ENCODE peak calls at places on chromosomes 3 and 15, in eight cellular contexts. D is esophagus muscularis mucosa, Q is sigmoid colon, A is choroid plexus epithelial cell, V is uterus, Y is GM23338, M is fibroblast of pulmonary artery, L is mesothelial cell of epicardium. B is an unnamed sample.
A peak's percentile ranks its signal among the peaks of the same experiment; 100 is the strongest.

GRCh38 chr3:48088056-48088748 is 72.0 kb upstream of the MAP4 start:
- DNase-seq in D (peak; percentile 91), V (peak; percentile 46), M (no peak), Q (peak; percentile 75), Y (peak; percentile 44), L (no peak), A (no peak), B (no peak)

GRCh38 chr3:166274342-166274741 is 437.1 kb upstream of the BCHE start:
- DNase-seq in V (no peak), Q (no peak), L (no peak), D (no peak), A (no peak), Y (no peak), M (peak; percentile 17), B (no peak)

GRCh38 chr15:69225355-69226027 is 65.1 kb downstream of the GLCE start:
- DNase-seq in D (no peak), A (peak; percentile 80), M (peak; percentile 72), V (no peak), Q (no peak), L (no peak), Y (peak; percentile 66), B (no peak)

GRCh38 chr3:48997714-48998637 is 7.9 kb downstream of the P4HTM start:
- DNase-seq in Q (no peak), L (no peak), A (no peak), M (no peak), V (no peak), D (no peak), Y (peak; percentile 61), B (no peak)

GRCh38 chr3:129632977-129633376 is 26.5 kb upstream of the PLXND1 start:
- DNase-seq in L (no peak), Y (no peak), A (no peak), D (no peak), Q (no peak), V (no peak), M (no peak), B (no peak)

GRCh38 chr3:172018364-172018763 is 21.0 kb upstream of the FNDC3B start:
- DNase-seq in D (no peak), M (no peak), A (no peak), Y (no peak), V (no peak), L (no peak), Q (no peak), B (no peak)

GRCh38 chr3:11144996-11145395 is 9.3 kb upstream of the HRH1 start:
- DNase-seq in D (no peak), A (no peak), Q (no peak), V (no peak), L (no peak), Y (no peak), M (no peak), B (no peak)

GRCh38 chr15:47294765-47295259 is 422.5 kb upstream of the SEMA6D start:
- DNase-seq in Y (no peak), Q (no peak), V (no peak), M (peak; percentile 21), L (no peak), A (peak; percentile 30), D (no peak), B (no peak)

GRCh38 chr15:89785064-89785770 is 9.1 kb downstream of the MESP2 start:
- DNase-seq in V (no peak), Y (no peak), Q (no peak), M (no peak), A (no peak), D (no peak), L (no peak), B (no peak)

GRCh38 chr3:153443961-153444360 is 281.9 kb downstream of the RAP2B start:
- DNase-seq in V (no peak), Y (peak; percentile 51), Q (no peak), D (no peak), L (no peak), M (peak; percentile 22), A (peak; percentile 37), B (no peak)

GRCh38 chr15:56732135-56732880 is 1.0 kb downstream of the ZNF280D start:
- DNase-seq in L (no peak), A (peak; percentile 80), V (no peak), M (peak; percentile 76), Q (no peak), D (no peak), Y (peak; percentile 35), B (no peak)

GRCh38 chr3:196789773-196790419 is 50.2 kb downstream of the PAK2 start:
- DNase-seq in M (no peak), Y (no peak), Q (no peak), L (no peak), D (no peak), A (no peak), V (no peak), B (no peak)

GRCh38 chr3:150388468-150389418 is 19.4 kb upstream of the TSC22D2 start:
- DNase-seq in M (no peak), V (no peak), D (no peak), Y (no peak), A (no peak), L (no peak), Q (no peak), B (no peak)

GRCh38 chr3:56754753-56755365 is 46.9 kb downstream of the ARHGEF3 start:
- DNase-seq in L (no peak), V (peak; percentile 17), M (no peak), Q (no peak), A (no peak), Y (no peak), D (no peak), B (no peak)

GRCh38 chr3:149621218-149622005 is 36.4 kb downstream of the WWTR1 start:
- DNase-seq in L (no peak), D (no peak), Q (no peak), Y (peak; percentile 34), A (peak; percentile 92), V (no peak), M (peak; percentile 85), B (no peak)

GRCh38 chr3:144557515-144557914 is 585.9 kb downstream of the DIPK2A start:
- DNase-seq in Y (no peak), L (no peak), A (no peak), D (no peak), M (no peak), Q (no peak), V (no peak), B (no peak)

GRCh38 chr15:29832709-29833108 is 10.4 kb upstream of the TJP1 start:
- DNase-seq in D (no peak), V (no peak), A (no peak), Q (no peak), L (no peak), Y (no peak), M (no peak), B (no peak)

GRCh38 chr15:66862111-66862815 is 160.2 kb downstream of the SMAD6 start:
- DNase-seq in A (no peak), V (no peak), L (no peak), Y (peak; percentile 29), M (no peak), D (peak; percentile 55), Q (no peak), B (no peak)

GRCh38 chr3:16524196-16524595 is 10.7 kb upstream of the RFTN1 start:
- DNase-seq in Y (no peak), L (no peak), Q (no peak), D (no peak), V (no peak), M (no peak), A (no peak), B (no peak)

GRCh38 chr3:16528581-16528993 is 15.1 kb upstream of the RFTN1 start:
- DNase-seq in L (no peak), D (no peak), V (no peak), Y (no peak), Q (no peak), A (no peak), M (no peak), B (no peak)

GRCh38 chr3:16533928-16534913 is 20.7 kb upstream of the RFTN1 start:
- DNase-seq in V (peak; percentile 49), Q (no peak), D (no peak), M (no peak), A (peak; percentile 41), L (no peak), Y (peak; percentile 75), B (no peak)

GRCh38 chr3:16528111-16528510 is 14.6 kb upstream of the RFTN1 start:
- DNase-seq in Q (no peak), V (no peak), Y (no peak), A (no peak), M (no peak), L (no peak), D (no peak), B (no peak)

GRCh38 chr3:16529264-16529663 is 15.8 kb upstream of the RFTN1 start:
- DNase-seq in D (no peak), L (no peak), Y (no peak), Q (no peak), V (no peak), M (no peak), A (peak; percentile 49), B (no peak)
- TF ChIP-seq CTCF in D (no peak), L (no peak), Y (no peak), Q (no peak), V (no peak), M (no peak), A (peak; percentile 40), B (no peak)

GRCh38 chr3:113065336-113065735 is 74.6 kb downstream of the GTPBP8 start:
- DNase-seq in Q (no peak), V (no peak), L (no peak), M (no peak), A (no peak), Y (no peak), D (no peak), B (no peak)
- TF ChIP-seq CTCF in Q (no peak), V (no peak), L (no peak), M (no peak), A (no peak), Y (no peak), D (no peak), B (no peak)

DNA sequence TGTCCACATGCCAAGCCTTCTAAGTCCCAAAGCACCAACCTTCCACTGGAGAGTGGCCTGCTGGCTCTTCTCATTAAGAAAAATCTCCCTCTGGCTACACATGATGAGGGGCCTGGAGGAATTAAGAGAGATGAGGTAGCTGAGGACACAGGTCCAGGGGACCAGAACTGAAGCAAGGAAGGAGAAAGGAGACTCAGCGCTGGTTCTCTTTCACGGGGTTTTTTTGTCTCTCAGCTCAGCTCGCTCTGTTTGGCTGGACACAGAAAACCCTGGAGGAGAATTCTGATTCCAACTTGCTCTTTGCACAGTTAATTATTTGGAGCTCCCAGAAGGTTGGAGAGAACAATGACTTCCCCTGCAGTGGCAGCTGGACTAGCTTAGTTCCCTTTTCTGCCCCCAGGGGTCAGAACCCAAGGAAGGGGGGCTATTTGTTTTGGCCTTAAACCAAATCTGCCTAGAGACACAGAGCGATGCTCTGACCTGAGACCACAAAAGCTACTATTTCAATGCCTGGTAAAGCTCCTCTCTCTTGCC is 507.6 kb downstream of the FHIT start:
- DNase-seq in M (no peak), D (peak; percentile 66), L (no peak), A (peak; percentile 38), Y (peak; percentile 64), Q (no peak), V (no peak), B (no peak)
- TF ChIP-seq CTCF in M (no peak), D (no peak), L (no peak), A (no peak), Y (peak; percentile 35), Q (no peak), V (no peak), B (no peak)

DNA sequence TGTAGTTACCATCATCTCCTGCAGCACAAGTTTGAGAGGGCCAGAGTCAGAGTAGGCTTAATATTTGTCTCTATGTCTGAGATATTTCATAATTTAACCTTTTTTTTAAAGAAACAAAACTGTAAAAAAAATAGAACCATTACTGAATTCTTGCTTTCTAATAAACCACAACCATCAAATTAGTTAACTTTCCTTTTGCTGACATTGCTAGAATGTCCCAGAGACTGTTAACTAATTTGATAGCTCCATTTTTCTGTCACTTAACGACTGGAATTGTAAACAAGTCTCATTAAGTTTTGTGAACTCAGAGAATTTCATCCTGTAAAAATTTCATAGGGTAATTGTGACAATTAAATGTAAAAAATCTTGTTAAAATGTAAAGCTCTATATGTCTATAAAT is 35.6 kb downstream of the IMPG2 start:
- DNase-seq in V (no peak), A (no peak), L (no peak), D (no peak), M (no peak), Y (no peak), Q (no peak), B (no peak)
- TF ChIP-seq CTCF in V (no peak), A (no peak), L (no peak), D (no peak), M (no peak), Y (no peak), Q (no peak), B (no peak)